ENCODE peak calls at places on chromosomes 7 and 10, in seven cellular contexts. One of them, this sample, is unnamed.

GRCh38 chr7:71829499-71829898 is 582.6 kb downstream of the CALN1 start:
- DNase-seq in lower leg skin: no peak
- DNase-seq in cardiac fibroblast: no peak
- DNase-seq in PC-9: no peak
- DNase-seq in GM23338: no peak
- DNase-seq in HCT116: no peak
- DNase-seq in mesenchymal stem cell: no peak
- DNase-seq in this sample: no peak

GRCh38 chr10:110932505-110933180 is 13.2 kb downstream of the SHOC2 start:
- DNase-seq in HCT116: no peak
- DNase-seq in cardiac fibroblast: no peak
- DNase-seq in PC-9: no peak
- DNase-seq in mesenchymal stem cell: no peak
- DNase-seq in GM23338: no peak
- DNase-seq in lower leg skin: no peak
- DNase-seq in this sample: no peak

GRCh38 chr7:95594185-95594584 is 2.1 kb downstream of the PDK4 start:
- DNase-seq in mesenchymal stem cell: no peak
- DNase-seq in HCT116: no peak
- DNase-seq in cardiac fibroblast: no peak
- DNase-seq in PC-9: no peak
- DNase-seq in GM23338: no peak
- DNase-seq in lower leg skin: no peak
- DNase-seq in this sample: no peak

GRCh38 chr10:100562806-100563293 is 27.1 kb downstream of the HIF1AN start:
- DNase-seq in PC-9: peak; percentile 17
- DNase-seq in GM23338: peak; percentile 85
- DNase-seq in mesenchymal stem cell: peak; percentile 8
- DNase-seq in cardiac fibroblast: peak; percentile 51
- DNase-seq in lower leg skin: no peak
- DNase-seq in HCT116: no peak
- DNase-seq in this sample: no peak

GRCh38 chr10:86962136-86962980 is 4.0 kb downstream of the SNCG start:
- DNase-seq in cardiac fibroblast: no peak
- DNase-seq in PC-9: no peak
- DNase-seq in mesenchymal stem cell: no peak
- DNase-seq in HCT116: no peak
- DNase-seq in lower leg skin: peak; percentile 70
- DNase-seq in GM23338: no peak
- DNase-seq in this sample: no peak

GRCh38 chr10:80515511-80515910 is 22.2 kb upstream of the SH2D4B start:
- DNase-seq in cardiac fibroblast: no peak
- DNase-seq in lower leg skin: no peak
- DNase-seq in PC-9: no peak
- DNase-seq in GM23338: no peak
- DNase-seq in HCT116: no peak
- DNase-seq in mesenchymal stem cell: no peak
- DNase-seq in this sample: no peak

GRCh38 chr7:44793919-44794715 is 2.4 kb upstream of the PPIA start:
- DNase-seq in PC-9: no peak
- DNase-seq in lower leg skin: no peak
- DNase-seq in HCT116: no peak
- DNase-seq in mesenchymal stem cell: no peak
- DNase-seq in cardiac fibroblast: no peak
- DNase-seq in GM23338: no peak
- DNase-seq in this sample: no peak

GRCh38 chr10:124301736-124302135 is 117.0 kb downstream of the OAT start:
- DNase-seq in mesenchymal stem cell: peak; percentile 14
- DNase-seq in PC-9: no peak
- DNase-seq in cardiac fibroblast: no peak
- DNase-seq in GM23338: no peak
- DNase-seq in HCT116: no peak
- DNase-seq in lower leg skin: peak; percentile 78
- DNase-seq in this sample: no peak

GRCh38 chr10:124953421-124953820 is 11.5 kb downstream of the ZRANB1 start:
- DNase-seq in mesenchymal stem cell: no peak
- DNase-seq in lower leg skin: no peak
- DNase-seq in GM23338: no peak
- DNase-seq in cardiac fibroblast: no peak
- DNase-seq in HCT116: no peak
- DNase-seq in PC-9: no peak
- DNase-seq in this sample: no peak

GRCh38 chr7:152512711-152513110 is 76.9 kb upstream of the KMT2C start:
- DNase-seq in lower leg skin: no peak
- DNase-seq in HCT116: no peak
- DNase-seq in GM23338: no peak
- DNase-seq in cardiac fibroblast: no peak
- DNase-seq in PC-9: no peak
- DNase-seq in mesenchymal stem cell: no peak
- DNase-seq in this sample: no peak

GRCh38 chr10:103451091-103451801 is 924 bp downstream of the CALHM2 start:
- DNase-seq in lower leg skin: peak; percentile 91
- DNase-seq in mesenchymal stem cell: no peak
- DNase-seq in cardiac fibroblast: peak; percentile 39
- DNase-seq in GM23338: no peak
- DNase-seq in PC-9: peak; percentile 90
- DNase-seq in HCT116: peak; percentile 73
- DNase-seq in this sample: peak; percentile 59

GRCh38 chr10:103450201-103450695 is 1.9 kb downstream of the CALHM2 start:
- DNase-seq in HCT116: no peak
- DNase-seq in lower leg skin: no peak
- DNase-seq in PC-9: no peak
- DNase-seq in GM23338: no peak
- DNase-seq in mesenchymal stem cell: no peak
- DNase-seq in cardiac fibroblast: no peak
- DNase-seq in this sample: no peak

GRCh38 chr10:103448751-103449150 is 3.4 kb downstream of the CALHM2 start:
- DNase-seq in lower leg skin: peak; percentile 94
- DNase-seq in PC-9: no peak
- DNase-seq in GM23338: no peak
- DNase-seq in HCT116: no peak
- DNase-seq in cardiac fibroblast: peak; percentile 94
- DNase-seq in mesenchymal stem cell: peak; percentile 90
- DNase-seq in this sample: no peak

GRCh38 chr10:103447187-103447586 is 5.0 kb downstream of the CALHM2 start:
- DNase-seq in mesenchymal stem cell: no peak
- DNase-seq in lower leg skin: no peak
- DNase-seq in GM23338: no peak
- DNase-seq in HCT116: no peak
- DNase-seq in PC-9: no peak
- DNase-seq in cardiac fibroblast: no peak
- DNase-seq in this sample: no peak

DNA sequence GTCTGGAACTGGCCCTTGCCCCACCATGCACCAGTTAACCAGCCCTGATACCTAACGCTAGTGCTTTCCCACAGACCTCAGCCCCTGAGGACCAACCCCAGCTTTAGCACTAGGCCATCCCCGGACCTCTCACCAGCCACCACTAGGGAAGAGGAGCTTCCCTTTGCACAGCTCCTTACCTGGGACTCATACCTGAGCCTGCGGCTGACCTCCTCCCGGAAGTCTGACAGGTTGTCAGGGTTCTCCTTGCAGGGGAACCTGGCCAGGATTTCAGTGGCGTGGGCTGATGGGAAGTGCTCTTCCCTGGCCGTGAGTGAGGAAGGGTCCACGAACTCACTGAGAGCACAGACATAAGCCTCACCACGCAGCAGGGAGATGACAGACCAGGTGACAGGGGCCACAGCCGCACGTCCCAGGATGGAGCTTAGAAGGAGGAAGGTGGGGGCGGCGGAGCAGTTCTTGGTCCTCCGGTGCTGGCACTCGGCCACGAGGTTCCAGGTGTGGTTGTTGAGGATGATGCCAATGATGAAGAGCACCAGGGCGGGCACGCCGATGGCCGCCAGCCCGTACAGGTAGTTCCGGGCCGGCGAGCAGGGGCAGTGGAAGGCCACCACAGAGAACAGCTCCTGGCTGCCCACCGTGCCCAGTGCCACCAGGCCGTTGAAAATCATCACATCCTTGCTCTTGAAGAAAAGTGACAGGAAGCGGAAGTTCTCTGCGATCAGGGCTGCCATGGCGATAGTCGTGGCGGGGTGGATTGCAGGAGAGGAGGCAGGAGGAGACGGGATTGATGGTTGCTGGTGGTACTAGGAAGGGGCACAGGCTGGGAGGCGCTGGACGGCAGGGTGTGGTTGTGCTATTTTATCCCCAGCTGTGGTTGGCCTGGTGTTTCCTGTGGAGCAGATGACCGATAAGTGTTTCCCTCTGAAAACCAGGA is 2.7 kb downstream of the CALHM2 start:
- DNase-seq in lower leg skin: no peak
- DNase-seq in HCT116: no peak
- DNase-seq in mesenchymal stem cell: no peak
- DNase-seq in cardiac fibroblast: no peak
- DNase-seq in PC-9: no peak
- DNase-seq in GM23338: no peak
- DNase-seq in this sample: no peak
- H3K4me3 ChIP-seq in lower leg skin: no peak overlapping the region
- H3K4me3 ChIP-seq in HCT116: no peak overlapping the region
- H3K4me3 ChIP-seq in mesenchymal stem cell: peak overlapping the region; percentile 14
- H3K4me3 ChIP-seq in cardiac fibroblast: no peak overlapping the region
- H3K4me3 ChIP-seq in PC-9: no peak overlapping the region
- H3K4me3 ChIP-seq in GM23338: no peak overlapping the region
- H3K4me3 ChIP-seq in this sample: no peak overlapping the region

DNA sequence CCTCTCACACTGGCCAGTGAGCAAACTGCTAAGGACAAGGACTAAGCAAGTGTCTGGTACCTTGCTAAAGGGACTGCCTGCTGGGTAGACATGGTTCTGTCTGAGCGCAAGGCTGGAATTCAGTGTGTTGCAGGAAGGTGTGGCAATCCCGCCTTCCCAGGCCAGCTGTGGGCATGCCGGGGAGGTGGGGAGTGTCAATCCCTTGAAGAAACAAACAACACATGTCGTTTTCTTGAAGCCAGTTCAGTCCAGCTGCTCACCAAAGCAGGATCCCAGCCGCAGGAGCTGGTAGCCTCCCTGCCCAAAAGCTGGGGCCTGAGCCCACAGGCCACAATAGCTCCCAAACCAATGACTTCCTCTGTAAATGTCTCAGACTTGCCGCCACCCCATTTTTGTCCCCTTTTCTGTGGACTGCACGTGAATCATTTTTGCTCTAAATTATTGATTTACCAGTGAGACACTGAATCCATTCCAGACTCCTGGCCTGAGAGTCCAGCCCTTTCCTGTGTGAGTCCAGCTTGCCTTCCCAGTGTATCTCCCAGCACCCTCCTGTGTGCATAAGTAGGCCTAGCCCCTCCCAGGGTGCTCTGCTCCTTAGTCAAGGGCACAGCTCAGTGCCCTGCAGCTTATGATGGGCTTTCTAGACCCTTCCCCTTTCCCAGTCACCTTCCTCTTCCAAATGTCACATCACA is 166.8 kb downstream of the RGS10 start:
- DNase-seq in GM23338: no peak
- DNase-seq in lower leg skin: no peak
- DNase-seq in mesenchymal stem cell: peak; percentile 77
- DNase-seq in PC-9: no peak
- DNase-seq in cardiac fibroblast: peak; percentile 39
- DNase-seq in HCT116: no peak
- DNase-seq in this sample: no peak
- H3K4me3 ChIP-seq in GM23338: no peak overlapping the region
- H3K4me3 ChIP-seq in lower leg skin: no peak overlapping the region
- H3K4me3 ChIP-seq in mesenchymal stem cell: no peak overlapping the region
- H3K4me3 ChIP-seq in PC-9: no peak overlapping the region
- H3K4me3 ChIP-seq in cardiac fibroblast: no peak overlapping the region
- H3K4me3 ChIP-seq in HCT116: no peak overlapping the region
- H3K4me3 ChIP-seq in this sample: no peak overlapping the region

DNA sequence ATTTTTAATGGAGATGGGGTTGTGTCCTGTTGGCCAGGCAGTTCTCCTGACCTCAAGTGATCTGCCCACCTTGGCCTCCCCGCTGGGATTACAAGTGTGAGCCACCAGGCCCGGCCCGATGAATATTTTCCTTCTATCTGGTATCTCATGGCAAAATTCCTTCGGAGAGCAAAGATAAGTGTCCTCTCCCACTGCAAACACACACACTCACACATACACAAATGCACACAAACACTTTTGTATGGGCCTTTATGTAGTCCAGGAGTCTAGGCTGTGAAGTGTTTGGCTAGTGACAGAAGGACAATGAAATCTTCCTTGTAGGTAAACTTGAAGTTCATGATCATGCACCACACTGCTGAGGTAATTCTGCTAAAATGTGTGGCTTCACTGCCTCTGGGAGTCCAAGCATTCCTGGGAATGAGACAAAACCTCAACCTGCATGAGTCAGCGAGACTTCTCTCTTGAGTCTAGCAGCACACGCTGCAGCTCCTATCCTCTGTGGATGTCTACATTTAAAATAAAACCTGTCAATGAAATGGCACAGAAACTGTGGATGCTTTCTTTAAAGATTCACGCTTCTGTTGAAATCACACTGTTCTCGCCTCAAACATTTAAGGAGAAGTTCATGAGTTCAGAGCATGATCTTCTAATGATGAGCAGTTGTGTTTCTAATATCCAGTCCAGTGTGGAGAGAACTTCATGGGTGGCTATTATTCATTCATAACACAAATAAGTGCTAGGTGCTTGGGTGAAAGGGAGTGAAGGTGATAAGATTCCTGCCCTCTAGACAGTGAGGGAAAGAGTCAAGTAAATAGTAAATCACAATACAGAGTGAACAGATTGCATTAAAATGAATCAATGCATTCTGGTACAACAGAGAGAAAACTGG is 96.5 kb downstream of the NRP1 start:
- DNase-seq in HCT116: peak; percentile 76
- DNase-seq in PC-9: peak; percentile 72
- DNase-seq in GM23338: no peak
- DNase-seq in cardiac fibroblast: peak; percentile 97
- DNase-seq in mesenchymal stem cell: peak; percentile 94
- DNase-seq in lower leg skin: no peak
- DNase-seq in this sample: no peak
- H3K4me3 ChIP-seq in HCT116: no peak overlapping the region
- H3K4me3 ChIP-seq in PC-9: no peak overlapping the region
- H3K4me3 ChIP-seq in GM23338: no peak overlapping the region
- H3K4me3 ChIP-seq in cardiac fibroblast: no peak overlapping the region
- H3K4me3 ChIP-seq in mesenchymal stem cell: no peak overlapping the region
- H3K4me3 ChIP-seq in lower leg skin: no peak overlapping the region
- H3K4me3 ChIP-seq in this sample: no peak overlapping the region

DNA sequence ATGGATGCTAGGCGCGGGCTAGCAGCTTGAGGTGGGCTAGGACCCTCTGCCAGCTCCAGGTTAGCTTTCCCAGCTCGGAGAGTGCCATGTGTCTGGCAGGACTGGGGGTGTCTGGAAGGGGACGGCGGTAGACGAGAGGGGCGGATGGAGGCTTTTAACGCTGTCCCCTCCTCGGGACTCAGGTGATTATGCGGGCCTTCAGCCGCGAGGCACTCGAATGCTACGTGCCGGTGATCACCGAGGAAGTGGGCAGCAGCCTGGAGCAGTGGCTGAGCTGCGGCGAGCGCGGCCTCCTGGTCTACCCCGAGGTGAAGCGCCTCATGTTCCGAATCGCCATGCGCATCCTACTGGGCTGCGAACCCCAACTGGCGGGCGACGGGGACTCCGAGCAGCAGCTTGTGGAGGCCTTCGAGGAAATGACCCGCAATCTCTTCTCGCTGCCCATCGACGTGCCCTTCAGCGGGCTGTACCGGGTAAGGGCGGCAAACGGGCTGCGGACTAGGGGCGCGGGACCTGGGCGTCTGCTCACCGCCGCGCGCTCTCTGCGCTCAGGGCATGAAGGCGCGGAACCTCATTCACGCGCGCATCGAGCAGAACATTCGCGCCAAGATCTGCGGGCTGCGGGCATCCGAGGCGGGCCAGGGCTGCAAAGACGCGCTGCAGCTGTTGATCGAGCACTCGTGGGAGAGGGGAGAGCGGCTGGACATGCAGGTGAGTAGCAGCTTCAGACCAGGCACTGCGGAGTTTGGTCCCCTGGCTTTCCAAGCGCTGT is 1.1 kb downstream of the CYP26A1 start:
- DNase-seq in GM23338: peak; percentile 59
- DNase-seq in mesenchymal stem cell: no peak
- DNase-seq in PC-9: no peak
- DNase-seq in cardiac fibroblast: no peak
- DNase-seq in HCT116: no peak
- DNase-seq in lower leg skin: peak; percentile 79
- DNase-seq in this sample: no peak
- H3K4me3 ChIP-seq in GM23338: peak overlapping the region; percentile 70
- H3K4me3 ChIP-seq in mesenchymal stem cell: no peak overlapping the region
- H3K4me3 ChIP-seq in PC-9: no peak overlapping the region
- H3K4me3 ChIP-seq in cardiac fibroblast: no peak overlapping the region
- H3K4me3 ChIP-seq in HCT116: no peak overlapping the region
- H3K4me3 ChIP-seq in lower leg skin: no peak overlapping the region
- H3K4me3 ChIP-seq in this sample: no peak overlapping the region